ENCODE peak calls at places on chromosomes 11 and 22, in six cellular contexts. E is endothelial cell of umbilical vein, U is GM12878, X is A549, T is HepG2, F is K562. B is an unnamed sample.

GRCh38 chr11:78000193-78000592 is 5.7 kb upstream of the INTS4 start:
- DNase-seq in E (peak), U (no peak), X (peak), T (peak), F (peak), B (peak)

GRCh38 chr22:39212721-39213376 is 31.9 kb downstream of the PDGFB start:
- DNase-seq in E (no peak), U (no peak), X (peak), T (peak), F (peak), B (peak)

GRCh38 chr11:36249271-36249670 is 40.0 kb downstream of the COMMD9 start:
- DNase-seq in E (no peak), U (no peak), X (no peak), T (no peak), F (no peak), B (peak)

GRCh38 chr11:75768112-75768908 is at the start of gene DGAT2:
- DNase-seq in E (peak), U (peak), X (peak), T (peak), F (peak), B (peak)

GRCh38 chr11:58573451-58574104 is 2.1 kb downstream of the LPXN start:
- DNase-seq in E (peak), U (no peak), X (peak), T (no peak), F (peak), B (peak)

GRCh38 chr11:95547186-95547585 is 242.4 kb downstream of the FAM76B start:
- DNase-seq in E (no peak), U (no peak), X (no peak), T (no peak), F (no peak), B (no peak)

GRCh38 chr11:134481135-134481534 is 69.1 kb upstream of the B3GAT1 start:
- DNase-seq in E (no peak), U (no peak), X (no peak), T (no peak), F (no peak), B (no peak)

GRCh38 chr11:118144869-118145268 is 7.8 kb downstream of the SCN4B start:
- DNase-seq in E (no peak), U (no peak), X (no peak), T (no peak), F (no peak), B (no peak)

GRCh38 chr11:9760180-9760550 is 96.3 kb downstream of the SWAP70 start:
- DNase-seq in E (no peak), U (no peak), X (no peak), T (no peak), F (no peak), B (peak)

GRCh38 chr11:44030996-44031395 is 16.8 kb upstream of the ACCSL start:
- DNase-seq in E (no peak), U (no peak), X (no peak), T (no peak), F (no peak), B (no peak)

GRCh38 chr22:37431811-37432707 is 4.8 kb upstream of the ELFN2 start:
- DNase-seq in E (peak), U (no peak), X (peak), T (peak), F (no peak), B (peak)

GRCh38 chr11:43943931-43944751 is 1.7 kb downstream of the C11orf96 start:
- DNase-seq in E (peak), U (no peak), X (no peak), T (no peak), F (no peak), B (no peak)

GRCh38 chr11:17991799-17992433 is 20.9 kb downstream of the SERGEF start:
- DNase-seq in E (peak), U (no peak), X (peak), T (peak), F (peak), B (peak)

GRCh38 chr11:26743622-26744021 is 21.8 kb upstream of the SLC5A12 start:
- DNase-seq in E (no peak), U (peak), X (no peak), T (no peak), F (no peak), B (no peak)

GRCh38 chr11:13337986-13338436 is 60.4 kb downstream of the BMAL1 start:
- DNase-seq in E (peak), U (no peak), X (peak), T (no peak), F (no peak), B (peak)

GRCh38 chr22:27004434-27004833 is 347.0 kb downstream of the MIAT start:
- DNase-seq in E (no peak), U (no peak), X (no peak), T (no peak), F (peak), B (no peak)

GRCh38 chr11:130599073-130599654 is 150.7 kb downstream of the ADAMTS15 start:
- DNase-seq in E (no peak), U (no peak), X (no peak), T (no peak), F (no peak), B (no peak)

GRCh38 chr11:43928721-43929120 is 13.7 kb upstream of the C11orf96 start:
- DNase-seq in E (no peak), U (no peak), X (no peak), T (no peak), F (no peak), B (no peak)

GRCh38 chr11:114183041-114183511 is 113.1 kb upstream of the NNMT start:
- DNase-seq in E (no peak), U (no peak), X (no peak), T (no peak), F (peak), B (no peak)

GRCh38 chr11:74769058-74769457 is 20.4 kb downstream of the RNF169 start:
- DNase-seq in E (no peak), U (no peak), X (no peak), T (no peak), F (no peak), B (no peak)

GRCh38 chr11:7671347-7671746 is 2.0 kb downstream of the CYB5R2 start:
- DNase-seq in E (no peak), U (no peak), X (no peak), T (no peak), F (no peak), B (no peak)

GRCh38 chr22:36692280-36692679 is 11.3 kb downstream of the CACNG2 start:
- DNase-seq in E (no peak), U (no peak), X (no peak), T (no peak), F (no peak), B (no peak)

GRCh38 chr11:96279018-96279417 is 64.0 kb downstream of the MAML2 start:
- DNase-seq in E (no peak), U (no peak), X (no peak), T (no peak), F (no peak), B (no peak)

GRCh38 chr11:117180661-117181585 is 2.4 kb downstream of the SIDT2 start:
- DNase-seq in E (peak), U (peak), X (peak), T (peak), F (peak), B (peak)

GRCh38 chr22:37425800-37426531 is 1.3 kb downstream of the ELFN2 start:
- DNase-seq in E (peak), U (no peak), X (peak), T (no peak), F (no peak), B (peak)

GRCh38 chr22:40582063-40582462 is 54.5 kb downstream of the MRTFA start:
- DNase-seq in E (no peak), U (no peak), X (no peak), T (no peak), F (no peak), B (no peak)

GRCh38 chr22:40586781-40587180 is 49.7 kb downstream of the MRTFA start:
- DNase-seq in E (no peak), U (no peak), X (no peak), T (no peak), F (no peak), B (no peak)

GRCh38 chr22:40580631-40581030 is 55.9 kb downstream of the MRTFA start:
- DNase-seq in E (no peak), U (no peak), X (no peak), T (no peak), F (no peak), B (no peak)

GRCh38 chr22:40585205-40585778 is 51.2 kb downstream of the MRTFA start:
- DNase-seq in E (no peak), U (no peak), X (no peak), T (no peak), F (no peak), B (no peak)

GRCh38 chr22:40583058-40583741 is 53.3 kb downstream of the MRTFA start:
- DNase-seq in E (no peak), U (no peak), X (no peak), T (no peak), F (no peak), B (no peak)
- TF ChIP-seq MYC in E (no peak), U (no peak), X (no peak), T (no peak), F (no peak), B (no peak)

DNA sequence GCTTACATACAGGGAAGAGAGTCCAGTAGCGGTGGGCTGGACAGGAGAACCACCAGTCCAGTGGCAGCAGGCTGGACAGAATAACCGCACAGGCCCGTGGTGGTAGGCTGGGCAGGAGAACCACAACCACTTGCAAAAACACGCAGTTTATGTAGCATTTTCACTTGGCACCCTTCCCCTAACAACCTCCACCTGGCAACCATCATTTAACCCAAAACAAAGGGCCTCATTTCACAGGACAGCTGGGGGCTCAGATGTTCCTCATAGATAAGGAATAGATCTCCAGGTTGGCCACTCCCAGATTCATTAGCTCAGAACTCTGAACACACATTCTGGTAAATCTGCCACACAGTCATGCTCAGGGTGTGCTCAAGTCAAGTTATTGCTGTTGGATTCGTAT is 41.2 kb downstream of the SYTL2 start:
- DNase-seq in E (no peak), U (no peak), X (no peak), T (no peak), F (no peak), B (no peak)
- TF ChIP-seq MYC in E (no peak), U (no peak), X (no peak), T (no peak), F (no peak), B (no peak)

GRCh38 chr11:111604392-111605009 is 2.3 kb downstream of the SIK2 start:
- DNase-seq in E (peak), U (peak), X (peak), T (peak), F (peak), B (peak)
- TF ChIP-seq MYC in E (no peak), U (no peak), X (no peak), T (no peak), F (no peak), B (no peak)

GRCh38 chr11:121588747-121589146 is 136.0 kb upstream of the SORL1-AS1 start:
- DNase-seq in E (no peak), U (no peak), X (no peak), T (no peak), F (no peak), B (peak)

GRCh38 chr11:121592708-121593107 is 139.9 kb upstream of the SORL1-AS1 start:
- DNase-seq in E (peak), U (peak), X (no peak), T (no peak), F (no peak), B (no peak)

GRCh38 chr11:121590772-121591404 is 138.1 kb upstream of the SORL1-AS1 start:
- DNase-seq in E (no peak), U (no peak), X (no peak), T (no peak), F (no peak), B (no peak)

GRCh38 chr11:121589946-121590537 is 137.3 kb upstream of the SORL1-AS1 start:
- DNase-seq in E (no peak), U (peak), X (no peak), T (no peak), F (no peak), B (peak)

GRCh38 chr11:121591405-121592033 is 138.8 kb upstream of the SORL1-AS1 start:
- DNase-seq in E (peak), U (peak), X (peak), T (peak), F (peak), B (peak)
- TF ChIP-seq MYC in E (no peak), U (no peak), X (no peak), T (no peak), F (no peak), B (no peak)

GRCh38 chr22:47111626-47112373 is 349.4 kb downstream of the TBC1D22A start:
- DNase-seq in E (no peak), U (no peak), X (no peak), T (no peak), F (no peak), B (no peak)
- TF ChIP-seq MYC in E (no peak), U (no peak), X (no peak), T (no peak), F (no peak), B (no peak)

DNA sequence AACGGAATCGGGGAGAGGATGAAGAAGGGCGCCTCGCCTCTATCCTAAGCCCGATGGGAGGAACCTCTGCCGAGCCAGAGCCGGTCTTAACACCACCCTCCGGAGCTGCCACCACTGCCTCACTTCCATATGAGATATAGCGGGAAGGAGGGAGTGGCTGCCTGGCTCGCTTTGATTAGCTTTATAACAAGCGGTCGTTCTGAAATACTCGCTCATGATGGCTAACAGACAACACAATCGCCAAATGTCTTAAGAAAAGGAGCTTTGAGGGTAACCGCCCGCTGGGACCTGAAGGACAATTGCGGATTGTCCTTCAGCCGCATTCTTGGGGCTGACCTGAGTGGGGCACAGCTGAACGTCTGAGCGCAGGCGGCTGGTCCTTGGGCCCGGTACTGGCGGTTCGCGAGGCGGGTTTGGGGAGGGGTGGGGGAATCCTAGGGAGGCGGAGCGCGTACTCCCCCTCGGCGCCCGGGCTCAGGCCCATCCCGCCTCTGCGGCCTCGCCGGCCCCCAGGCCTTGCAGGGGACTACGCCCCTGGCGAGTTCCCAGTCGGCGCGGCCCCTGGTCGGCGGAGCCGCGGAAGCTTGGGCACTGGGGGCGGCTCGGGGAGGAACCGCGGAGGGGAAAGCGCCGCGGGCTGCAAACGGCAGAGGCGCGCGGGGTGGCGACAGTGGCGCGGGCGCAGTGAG is at the start of gene PLAAT5:
- DNase-seq in E (no peak), U (no peak), X (no peak), T (no peak), F (no peak), B (peak)
- TF ChIP-seq MYC in E (no peak), U (no peak), X (no peak), T (no peak), F (no peak), B (no peak)

GRCh38 chr11:131884461-131885073 is 514.2 kb downstream of the NTM start:
- DNase-seq in E (no peak), U (no peak), X (no peak), T (no peak), F (no peak), B (no peak)
- TF ChIP-seq MYC in E (no peak), U (no peak), X (no peak), T (no peak), F (no peak), B (no peak)

B was measured in NB4.